ENCODE peak calls at places on chromosome 21, in eight cellular contexts. Q is Panc1; T is CD8-positive, alpha-beta memory T cell; C is spleen; A is tibial artery; U is AG09309; W is thyroid gland; E is astrocyte of the spinal cord. J is an unnamed sample.

GRCh38 chr21:32795802-32796489 is 24.4 kb upstream of the PAXBP1 start:
- DNase-seq in Q (no peak), T (no peak), C (no peak), A (no peak), U (no peak), W (no peak), E (no peak), J (no peak)

GRCh38 chr21:29320021-29320420 is 21.3 kb downstream of the BACH1 start:
- DNase-seq in Q (no peak), T (no peak), C (no peak), A (no peak), U (no peak), W (no peak), E (no peak), J (no peak)

GRCh38 chr21:28148400-28149064 is 844.1 kb downstream of the LTN1 start:
- DNase-seq in Q (no peak), T (no peak), C (no peak), A (no peak), U (no peak), W (peak; percentile 58), E (peak; percentile 23), J (no peak)

GRCh38 chr21:37558676-37559204 is 192.2 kb downstream of the DYRK1A start:
- DNase-seq in Q (no peak), T (no peak), C (no peak), A (no peak), U (no peak), W (no peak), E (no peak), J (no peak)

GRCh38 chr21:38208118-38208517 is 48.7 kb upstream of the KCNJ15 start:
- DNase-seq in Q (no peak), T (no peak), C (no peak), A (no peak), U (no peak), W (no peak), E (no peak), J (no peak)

GRCh38 chr21:38542263-38542662 is 44.0 kb upstream of the ERG start:
- DNase-seq in Q (no peak), T (no peak), C (no peak), A (no peak), U (no peak), W (no peak), E (no peak), J (no peak)

GRCh38 chr21:25790122-25790951 is 55.6 kb downstream of the GABPA start:
- DNase-seq in Q (peak; percentile 38), T (no peak), C (no peak), A (no peak), U (peak; percentile 7), W (no peak), E (peak; percentile 44), J (no peak)

GRCh38 chr21:22791986-22792560 is 1793.9 kb downstream of the NCAM2 start:
- DNase-seq in Q (peak; percentile 24), T (no peak), C (no peak), A (no peak), U (no peak), W (peak; percentile 2), E (peak; percentile 64), J (no peak)

GRCh38 chr21:15732290-15732995 is 2.7 kb downstream of the USP25 start:
- DNase-seq in Q (no peak), T (no peak), C (no peak), A (no peak), U (no peak), W (peak; percentile 30), E (peak; percentile 58), J (no peak)

GRCh38 chr21:15735409-15735808 is 5.6 kb downstream of the USP25 start:
- DNase-seq in Q (no peak), T (no peak), C (no peak), A (no peak), U (no peak), W (no peak), E (no peak), J (no peak)

GRCh38 chr21:15730484-15731242 is 881 bp downstream of the USP25 start:
- DNase-seq in Q (no peak), T (no peak), C (no peak), A (peak; percentile 26), U (no peak), W (peak; percentile 32), E (no peak), J (no peak)

GRCh38 chr21:15731243-15731613 is 1.4 kb downstream of the USP25 start:
- DNase-seq in Q (no peak), T (no peak), C (no peak), A (no peak), U (no peak), W (no peak), E (no peak), J (no peak)

GRCh38 chr21:15732996-15733329 is 3.2 kb downstream of the USP25 start:
- DNase-seq in Q (no peak), T (no peak), C (no peak), A (no peak), U (no peak), W (no peak), E (no peak), J (no peak)
- H3K4me3 ChIP-seq in Q (peak overlapping the region; percentile 92), T (peak overlapping the region; percentile 66), C (peak overlapping the region; percentile 85), A (peak overlapping the region; percentile 86), U (no peak overlapping the region), W (no peak overlapping the region), E (no peak overlapping the region), J (peak overlapping the region; percentile 93)

DNA sequence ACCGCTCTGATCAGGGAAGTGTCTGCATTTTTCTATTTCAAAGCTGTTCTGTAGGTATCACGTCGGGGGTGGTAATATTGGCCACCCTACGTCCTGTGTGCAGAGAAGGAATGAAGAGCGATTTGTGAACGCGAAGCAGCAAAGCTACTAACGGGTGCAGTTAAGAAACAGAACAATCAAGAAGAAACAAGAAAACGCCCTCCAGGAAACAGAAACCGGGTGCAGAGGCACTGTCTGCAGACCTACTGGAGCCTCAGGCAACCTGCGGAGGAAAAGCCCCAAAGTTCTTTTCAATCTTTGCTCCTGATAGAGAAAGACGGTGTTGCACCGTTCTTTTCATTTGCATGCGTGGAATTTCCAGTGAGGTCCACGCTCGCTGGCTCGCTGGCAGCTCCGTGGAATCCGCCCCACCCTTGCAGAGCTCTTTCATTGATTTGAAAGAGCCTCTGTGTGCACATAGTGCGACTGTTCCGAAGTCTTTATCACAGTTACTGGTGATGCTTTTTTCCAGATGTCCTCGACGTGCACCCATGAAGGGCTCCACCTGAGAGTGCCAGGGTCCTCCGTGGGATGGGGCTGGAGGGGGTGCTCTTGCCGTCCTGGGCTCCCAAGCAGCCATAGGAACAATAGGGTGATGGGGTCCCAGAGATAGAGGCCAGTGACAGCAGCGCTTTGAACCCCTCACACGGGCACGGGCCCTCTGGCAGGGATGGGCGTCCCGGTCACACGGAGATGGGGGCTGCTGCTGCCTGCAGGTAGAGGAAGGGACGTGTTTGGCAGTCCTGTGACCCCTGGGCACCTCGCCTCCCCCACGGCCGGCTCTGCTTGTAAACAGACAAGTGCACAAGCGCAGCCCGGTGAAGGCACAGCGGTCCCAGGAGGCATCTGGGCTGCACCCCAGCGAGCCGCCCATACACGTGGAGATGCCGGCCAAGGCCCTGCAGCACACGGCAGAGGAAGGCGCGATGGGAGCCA is 36.8 kb upstream of the PDE9A start:
- DNase-seq in Q (no peak), T (peak; percentile 46), C (peak; percentile 72), A (no peak), U (no peak), W (no peak), E (no peak), J (no peak)
- H3K4me3 ChIP-seq in Q (no peak overlapping the region), T (peak overlapping the region; percentile 26), C (no peak overlapping the region), A (no peak overlapping the region), U (no peak overlapping the region), W (no peak overlapping the region), E (no peak overlapping the region), J (peak overlapping the region; percentile 8)

GRCh38 chr21:43734131-43734634 is 15.3 kb downstream of the PDXK start:
- DNase-seq in Q (no peak), T (no peak), C (no peak), A (no peak), U (no peak), W (no peak), E (peak; percentile 14), J (no peak)
- H3K4me3 ChIP-seq in Q (no peak overlapping the region), T (no peak overlapping the region), C (no peak overlapping the region), A (no peak overlapping the region), U (no peak overlapping the region), W (no peak overlapping the region), E (no peak overlapping the region), J (no peak overlapping the region)

DNA sequence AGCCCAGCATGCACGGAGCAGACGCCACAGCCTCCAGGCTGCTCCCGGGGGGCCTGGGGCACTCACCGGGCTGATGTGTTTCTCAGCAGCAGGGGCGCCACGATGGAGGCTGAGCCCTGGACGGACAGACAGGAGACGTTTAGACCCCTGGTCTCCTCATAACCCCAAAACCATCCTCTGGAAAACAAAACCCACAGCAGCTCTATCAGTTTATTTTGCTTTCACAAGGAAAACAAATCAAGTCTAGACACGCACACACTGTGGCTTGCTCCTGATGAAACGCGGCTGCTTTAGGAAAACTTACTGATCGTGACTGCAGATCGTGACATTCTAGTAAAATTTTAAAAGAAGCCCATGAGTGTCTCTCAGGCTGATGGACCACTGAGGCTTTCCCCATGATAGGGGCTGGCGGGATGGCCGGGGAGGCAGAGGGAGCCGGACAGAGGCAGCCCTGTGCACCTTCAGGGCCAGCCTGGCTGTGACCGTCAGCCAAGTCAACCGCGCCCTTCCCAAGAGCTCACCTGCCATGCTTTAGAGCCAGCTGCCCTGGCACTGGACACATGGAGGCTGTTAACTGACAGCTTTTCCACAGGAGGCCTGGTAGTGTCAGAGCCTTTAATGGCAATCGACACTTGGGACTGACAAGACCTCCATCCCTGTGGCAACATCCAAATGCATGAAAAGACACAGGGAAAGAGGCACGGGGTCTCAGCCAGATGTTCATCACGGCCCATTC is 5.2 kb downstream of the POFUT2 start:
- DNase-seq in Q (no peak), T (no peak), C (peak; percentile 46), A (peak; percentile 5), U (no peak), W (no peak), E (no peak), J (no peak)
- H3K4me3 ChIP-seq in Q (no peak overlapping the region), T (no peak overlapping the region), C (no peak overlapping the region), A (no peak overlapping the region), U (no peak overlapping the region), W (no peak overlapping the region), E (no peak overlapping the region), J (no peak overlapping the region)

DNA sequence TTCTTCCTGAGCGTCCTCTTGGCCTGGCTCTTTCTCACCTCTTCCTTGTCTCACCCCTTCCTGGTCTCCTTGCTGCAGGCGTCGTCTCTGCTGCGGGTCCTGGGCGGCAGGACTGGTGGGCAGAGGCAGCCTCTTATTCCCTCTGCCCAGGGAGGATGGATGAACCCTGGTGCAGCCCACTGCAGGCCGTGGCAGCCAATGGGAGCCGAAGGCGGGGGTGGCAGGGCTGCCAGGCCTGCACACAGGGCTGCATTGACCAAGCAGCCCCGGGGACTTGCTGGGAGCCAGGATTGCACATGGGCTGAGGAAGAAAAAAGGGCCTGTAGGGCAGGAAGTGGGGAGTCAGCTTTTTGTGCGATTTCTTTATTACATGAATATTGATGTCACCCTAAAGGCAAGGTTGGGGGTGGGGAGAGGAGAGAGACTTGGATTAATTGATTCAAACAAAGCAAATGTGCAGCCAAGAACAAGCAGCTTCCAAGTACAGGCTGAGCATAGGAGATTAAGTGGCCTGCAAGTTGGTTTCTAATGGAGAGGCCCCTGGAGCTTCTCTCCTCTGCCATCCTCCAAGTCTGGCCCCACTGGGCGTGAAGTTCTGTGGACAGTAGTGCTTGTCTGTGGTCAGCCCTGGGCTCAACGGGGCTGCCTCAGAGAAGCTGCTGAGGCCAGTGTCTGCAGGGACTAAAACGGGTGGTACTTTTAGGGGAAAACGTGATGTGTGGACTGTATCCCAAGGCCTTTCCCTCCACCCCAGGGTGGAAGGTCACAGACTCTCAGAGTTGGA is at the start of gene S100B:
- DNase-seq in Q (no peak), T (no peak), C (no peak), A (no peak), U (no peak), W (no peak), E (no peak), J (no peak)
- H3K4me3 ChIP-seq in Q (no peak within 1 kb of the TSS), T (peak within 1 kb of the TSS; percentile 27), C (no peak within 1 kb of the TSS), A (no peak within 1 kb of the TSS), U (no peak within 1 kb of the TSS), W (no peak within 1 kb of the TSS), E (no peak within 1 kb of the TSS), J (peak within 1 kb of the TSS; percentile 22)

J was measured in coronary artery.